ENCODE peak calls at places on chromosomes 4 and X, in four cellular contexts. O, I, X and B are unnamed samples.
A peak's percentile ranks its signal among the peaks of the same experiment; 100 is the strongest.

GRCh38 chrX:10157032-10157341 is 212 bp downstream of the CLCN4 start:
- DNase-seq in I (no peak), X (no peak), O (no peak), B (no peak)

GRCh38 chr4:90074322-90074886 is 52.8 kb upstream of the CCSER1 start:
- DNase-seq in O (peak; percentile 47), X (no peak), I (no peak), B (no peak)

GRCh38 chr4:152327606-152328453 is 208.1 kb downstream of the FBXW7 start:
- DNase-seq in O (no peak), X (no peak), I (no peak), B (no peak)

GRCh38 chrX:155718964-155719586 is 106.3 kb upstream of the TMLHE start:
- DNase-seq in I (no peak), O (no peak), X (peak; percentile 44), B (no peak)

GRCh38 chr4:81946996-81947395 is 426.8 kb downstream of the HNRNPD start:
- DNase-seq in O (no peak), X (no peak), I (no peak), B (no peak)

GRCh38 chr4:89071311-89071710 is 14.3 kb upstream of the FAM13A start:
- DNase-seq in O (no peak), I (no peak), X (no peak), B (no peak)

GRCh38 chr4:92996533-92996932 is 692.8 kb downstream of the GRID2 start:
- DNase-seq in X (no peak), O (no peak), I (no peak), B (no peak)

GRCh38 chr4:149784018-149784417 is 31.6 kb downstream of the IQCM start:
- DNase-seq in O (no peak), X (peak; percentile 26), I (no peak), B (no peak)

GRCh38 chr4:26583865-26584652 is at the start of gene TBC1D19:
- DNase-seq in X (peak; percentile 93), I (peak; percentile 90), O (peak; percentile 91), B (peak; percentile 89)

GRCh38 chr4:40992472-40993298 is 221.7 kb downstream of the APBB2 start:
- DNase-seq in X (peak; percentile 82), O (no peak), I (no peak), B (no peak)

GRCh38 chr4:84264652-84265051 is 234.4 kb downstream of the NKX6-1 start:
- DNase-seq in I (no peak), O (no peak), X (no peak), B (no peak)

GRCh38 chr4:1371151-1371830 is 24.3 kb downstream of the UVSSA start:
- DNase-seq in I (peak; percentile 16), O (no peak), X (no peak), B (no peak)

GRCh38 chrX:19017271-19017670 is 33.4 kb upstream of the PHKA2 start:
- DNase-seq in O (peak; percentile 35), I (no peak), X (peak; percentile 44), B (peak; percentile 54)

GRCh38 chrX:2614911-2615310 is 76.2 kb upstream of the CD99 start:
- DNase-seq in I (no peak), O (no peak), X (peak; percentile 94), B (no peak)

GRCh38 chr4:13284932-13285331 is 199.2 kb downstream of the RAB28 start:
- DNase-seq in I (no peak), X (no peak), O (no peak), B (no peak)

GRCh38 chrX:124117325-124117724 is 155.8 kb downstream of the STAG2 start:
- DNase-seq in X (no peak), I (no peak), O (no peak), B (no peak)

DNA sequence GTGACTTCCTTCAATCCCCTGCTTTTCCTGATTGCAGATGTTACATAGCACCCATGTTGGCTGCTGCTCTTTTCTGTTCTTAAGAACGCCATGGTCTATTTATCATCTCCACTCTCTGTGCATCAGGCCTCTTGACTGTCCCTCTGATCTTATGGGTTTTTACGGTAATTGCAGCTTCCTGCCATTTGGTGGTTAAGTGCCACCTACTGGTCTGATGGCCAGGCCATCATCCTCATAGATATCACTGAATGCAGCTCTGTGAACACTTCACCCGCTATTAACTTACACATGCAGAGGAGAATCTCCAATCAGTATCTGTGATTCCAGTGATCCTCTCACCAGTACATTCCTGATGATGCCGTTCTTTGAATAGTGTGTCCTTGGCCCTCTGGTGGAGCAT is 382.4 kb downstream of the TRAM1L1 start:
- DNase-seq in X (no peak), I (no peak), O (peak; percentile 37), B (peak; percentile 20)
- H3K4me1 ChIP-seq in X (no peaks in the 10 kb centered on the region), I (no peaks in the 10 kb centered on the region), O (no peaks in the 10 kb centered on the region), B (no peaks in the 10 kb centered on the region)

DNA sequence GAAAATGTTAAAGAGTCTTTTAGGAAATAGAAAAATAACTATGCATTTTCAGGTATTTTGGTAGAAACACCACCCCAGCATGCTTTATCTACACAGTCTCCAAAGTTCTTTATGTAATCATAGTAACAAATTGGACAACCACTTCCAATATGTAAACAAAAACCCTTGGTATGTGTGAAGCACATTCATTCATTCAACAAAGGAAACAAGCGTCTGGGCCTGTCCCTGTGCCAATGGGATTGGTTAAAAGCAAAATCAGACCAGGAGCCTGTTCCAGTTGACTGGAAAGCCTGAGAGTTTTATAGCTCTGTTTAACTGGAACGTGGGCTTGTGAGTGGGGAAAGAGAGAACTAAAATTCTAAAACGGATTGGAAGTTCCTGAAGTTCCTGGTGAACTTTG is 41.3 kb upstream of the TENM3 start:
- DNase-seq in I (no peak), O (no peak), X (no peak), B (no peak)
- H3K4me1 ChIP-seq in I (no peaks in the 10 kb centered on the region), O (peaks cover 8% of the 10 kb centered on the region), X (no peaks in the 10 kb centered on the region), B (peaks cover 3% of the 10 kb centered on the region)

DNA sequence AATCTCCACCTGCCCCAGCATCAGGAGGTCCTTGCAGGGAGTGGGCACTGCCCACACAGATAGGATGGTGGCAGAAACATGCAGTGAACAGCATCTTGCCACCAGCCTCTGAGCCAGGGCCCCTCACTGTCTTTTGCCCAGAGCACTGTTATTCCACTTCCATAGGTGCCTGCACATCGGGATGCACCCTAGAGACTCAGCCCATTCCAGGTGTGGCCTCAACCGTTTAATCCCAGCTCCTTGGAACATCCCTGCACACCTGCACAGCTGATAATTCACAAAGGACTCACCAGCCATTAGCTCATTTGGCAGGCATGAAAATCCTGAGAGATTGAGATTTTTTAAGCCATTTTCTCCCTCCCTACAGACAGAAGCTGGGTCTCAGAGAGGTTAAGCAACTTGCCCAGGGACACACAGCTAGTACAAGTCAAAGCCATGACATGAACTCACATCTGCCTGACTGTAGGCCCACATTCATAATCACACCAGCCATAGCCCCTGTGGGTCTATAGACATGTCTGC is 116.3 kb downstream of the EFNB1 start:
- DNase-seq in X (no peak), I (no peak), O (no peak), B (no peak)
- H3K4me1 ChIP-seq in X (peaks cover 4% of the 10 kb centered on the region), I (no peaks in the 10 kb centered on the region), O (no peaks in the 10 kb centered on the region), B (no peaks in the 10 kb centered on the region)

DNA sequence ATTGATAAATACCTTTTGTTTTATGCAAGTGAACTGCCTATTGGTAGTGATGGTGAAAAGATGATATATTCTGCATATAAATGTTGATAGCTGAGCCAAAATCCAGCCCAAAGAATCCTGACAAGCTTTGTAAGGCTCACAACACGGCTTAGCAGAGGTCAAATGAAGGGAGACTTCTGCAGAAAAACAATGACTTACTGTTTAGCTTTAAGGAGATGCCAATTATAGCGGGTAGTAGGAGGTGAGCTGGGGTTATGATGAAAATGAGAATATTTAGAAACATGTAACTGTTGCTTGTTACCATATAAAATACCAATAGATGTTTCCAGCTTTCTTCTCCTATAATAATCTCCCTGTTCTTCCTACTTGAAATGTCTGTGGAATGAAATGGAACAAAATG is 97.1 kb downstream of the AFF1 start:
- DNase-seq in I (no peak), X (peak; percentile 28), O (no peak), B (no peak)
- H3K4me1 ChIP-seq in I (peaks cover 68% of the 10 kb centered on the region), X (peaks cover 60% of the 10 kb centered on the region), O (peaks cover 8% of the 10 kb centered on the region), B (peaks cover 39% of the 10 kb centered on the region)

DNA sequence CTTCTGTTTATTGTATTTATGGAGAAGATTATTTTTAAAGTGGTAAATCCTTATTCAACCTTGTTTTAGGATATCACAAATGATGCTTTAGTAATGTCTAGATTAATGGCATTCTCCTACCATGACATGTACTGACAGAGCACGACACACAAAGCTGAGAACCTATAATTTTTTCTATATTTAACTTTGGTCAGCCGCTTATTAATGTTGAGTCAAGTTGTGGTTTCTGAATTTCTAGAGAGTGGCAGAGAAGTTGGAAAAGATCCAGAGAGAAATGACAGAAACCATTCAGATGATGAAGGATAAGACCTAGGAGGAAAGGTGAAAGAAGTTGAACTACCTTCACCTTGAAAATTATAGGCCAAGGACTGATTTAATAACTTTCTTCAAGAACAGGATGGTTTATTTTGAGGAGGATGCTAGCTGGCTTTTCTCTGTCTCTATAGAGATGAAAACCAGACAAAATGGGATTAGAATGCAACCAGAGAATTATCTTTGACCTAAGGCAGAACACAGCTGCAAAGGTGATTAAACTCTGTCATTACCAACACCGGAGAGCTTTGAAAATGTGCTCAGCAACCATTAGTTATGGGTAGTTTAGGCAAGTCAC is 62.6 kb upstream of the TSPAN5 start:
- DNase-seq in I (no peak), O (no peak), X (peak; percentile 61), B (no peak)
- H3K4me1 ChIP-seq in I (no peaks in the 10 kb centered on the region), O (no peaks in the 10 kb centered on the region), X (peaks cover 11% of the 10 kb centered on the region), B (no peaks in the 10 kb centered on the region)